ENCODE peak calls at places on chromosomes 11 and 22, in ten cellular contexts. Y, Q, W, P, M, U, S, R, A and T are unnamed samples.
A peak's percentile ranks its signal among the peaks of the same experiment; 100 is the strongest.

GRCh38 chr11:61332266-61332822 is 561 bp downstream of the DDB1 start:
- DNase-seq in P (peak; percentile 36), Q (peak; percentile 72), W (no peak), A (no peak), Y (peak; percentile 13), U (no peak), S (no peak), M (no peak), R (no peak), T (no peak)

GRCh38 chr11:102410382-102410784 is 42.2 kb downstream of the TMEM123 start:
- DNase-seq in Q (peak; percentile 42), P (peak; percentile 62), R (no peak), U (no peak), Y (no peak), W (no peak), M (no peak), S (no peak), A (peak; percentile 52), T (no peak)

GRCh38 chr11:17021550-17021949 is 7.3 kb upstream of the PLEKHA7 start:
- DNase-seq in U (no peak), S (no peak), A (no peak), R (no peak), Y (no peak), P (no peak), W (no peak), Q (no peak), M (no peak), T (no peak)

GRCh38 chr11:126339866-126340434 is 15.5 kb upstream of the ST3GAL4 start:
- DNase-seq in Q (peak; percentile 32), S (no peak), W (no peak), P (peak; percentile 62), Y (no peak), M (no peak), R (peak; percentile 75), U (peak; percentile 72), A (peak; percentile 68), T (peak; percentile 92)

GRCh38 chr11:8740156-8740555 is 57.6 kb downstream of the RPL27A start:
- DNase-seq in R (no peak), S (no peak), U (no peak), M (no peak), W (no peak), Q (no peak), Y (no peak), A (no peak), P (no peak), T (no peak)

GRCh38 chr11:28176231-28176853 is 68.2 kb downstream of the METTL15 start:
- DNase-seq in Y (no peak), Q (peak; percentile 55), A (no peak), P (no peak), R (no peak), M (no peak), S (no peak), W (peak; percentile 34), U (no peak), T (no peak)

GRCh38 chr11:82634091-82634490 is 99.6 kb downstream of the FAM181B start:
- DNase-seq in Y (no peak), M (no peak), A (no peak), S (no peak), R (no peak), U (no peak), Q (no peak), W (no peak), P (no peak), T (no peak)

GRCh38 chr11:43504316-43504950 is 145.7 kb downstream of the TTC17 start:
- DNase-seq in P (peak; percentile 13), R (no peak), A (no peak), U (no peak), M (no peak), W (peak; percentile 12), Q (peak; percentile 60), Y (peak; percentile 14), S (peak; percentile 44), T (no peak)

GRCh38 chr11:121214861-121215260 is 77.7 kb upstream of the SC5D start:
- DNase-seq in M (no peak), P (no peak), A (no peak), Q (no peak), R (no peak), W (no peak), Y (no peak), S (no peak), U (no peak), T (no peak)

GRCh38 chr11:127259118-127259517 is 258.5 kb upstream of the KIRREL3 start:
- DNase-seq in M (no peak), A (no peak), U (no peak), Q (no peak), S (no peak), R (no peak), W (no peak), P (no peak), Y (no peak), T (no peak)

GRCh38 chr22:35467788-35468187 is 67.8 kb downstream of the MCM5 start:
- DNase-seq in A (peak; percentile 19), U (peak; percentile 40), Y (no peak), P (peak; percentile 47), W (no peak), R (peak; percentile 77), S (peak; percentile 74), Q (peak; percentile 44), M (peak; percentile 76), T (peak; percentile 80)

DNA sequence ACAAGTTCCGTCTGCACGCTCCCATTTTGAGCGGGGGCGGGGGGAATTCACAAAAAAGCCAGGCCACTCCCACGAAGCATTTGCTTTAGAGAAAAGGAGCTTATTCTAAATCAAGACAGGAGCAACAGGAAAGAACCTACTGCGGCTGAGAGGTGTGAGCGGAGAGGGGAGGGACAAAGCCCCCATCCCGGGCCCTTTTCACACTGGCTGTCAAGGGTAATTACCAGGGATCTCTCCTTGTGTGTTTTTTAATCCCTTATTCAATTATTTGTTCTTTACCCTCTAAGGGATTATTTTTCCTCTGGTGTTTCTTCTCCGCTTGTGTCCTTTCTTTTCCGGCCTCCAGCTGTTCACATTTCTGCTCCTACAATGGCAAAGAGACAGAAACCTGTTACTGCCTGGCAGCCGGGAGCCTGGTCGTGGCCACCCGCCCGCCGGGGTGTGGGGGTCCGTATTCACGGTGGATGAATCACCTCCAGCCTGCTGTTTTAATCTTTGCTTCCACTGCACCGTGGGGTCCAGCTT is 61.5 kb upstream of the FADD start:
- DNase-seq in S (peak; percentile 37), R (peak; percentile 25), Q (peak; percentile 24), Y (no peak), M (no peak), W (no peak), P (no peak), U (no peak), A (no peak), T (no peak)
- H3K4me3 ChIP-seq in S (no peak overlapping the region), R (no peak overlapping the region), Q (no peak overlapping the region), Y (no peak overlapping the region), M (no peak overlapping the region), W (no peak overlapping the region), P (no peak overlapping the region), U (no peak overlapping the region), A (peak overlapping the region; percentile 36), T (no peak overlapping the region)

GRCh38 chr11:20161230-20161918 is 1.1 kb upstream of the DBX1 start:
- DNase-seq in W (no peak), A (no peak), Y (no peak), M (no peak), Q (no peak), R (no peak), S (no peak), P (no peak), U (no peak), T (no peak)
- H3K4me1 ChIP-seq in W (no peaks in the 10 kb centered on the region), A (peaks cover 4% of the 10 kb centered on the region), Y (no peaks in the 10 kb centered on the region), M (peaks cover 6% of the 10 kb centered on the region), Q (peaks cover 7% of the 10 kb centered on the region), R (peaks cover 17% of the 10 kb centered on the region), S (no peaks in the 10 kb centered on the region), P (no peaks in the 10 kb centered on the region), U (peaks cover 26% of the 10 kb centered on the region), T (no peaks in the 10 kb centered on the region)

GRCh38 chr11:20164152-20164551 is 3.9 kb upstream of the DBX1 start:
- DNase-seq in Y (no peak), Q (no peak), U (no peak), M (no peak), W (no peak), A (no peak), P (no peak), S (no peak), R (no peak), T (no peak)

GRCh38 chr11:20162340-20162739 is 2.1 kb upstream of the DBX1 start:
- DNase-seq in Y (no peak), P (no peak), Q (no peak), W (no peak), M (no peak), S (no peak), R (no peak), A (no peak), U (no peak), T (no peak)

GRCh38 chr11:20163778-20164133 is 3.5 kb upstream of the DBX1 start:
- DNase-seq in S (no peak), R (no peak), P (no peak), W (no peak), A (no peak), M (no peak), Y (no peak), Q (no peak), U (no peak), T (no peak)

GRCh38 chr11:20161923-20162322 is 1.6 kb upstream of the DBX1 start:
- DNase-seq in W (no peak), A (no peak), S (no peak), Y (no peak), R (no peak), Q (no peak), U (no peak), M (no peak), P (no peak), T (no peak)

GRCh38 chr11:20162824-20163777 is 2.8 kb upstream of the DBX1 start:
- DNase-seq in A (peak; percentile 15), Q (peak; percentile 50), W (no peak), Y (no peak), S (no peak), R (no peak), M (no peak), P (peak; percentile 18), U (no peak), T (no peak)
- H3K4me3 ChIP-seq in A (peak overlapping the region; percentile 1), Q (peak overlapping the region; percentile 41), W (no peak overlapping the region), Y (no peak overlapping the region), S (peak overlapping the region; percentile 1), R (no peak overlapping the region), M (no peak overlapping the region), P (no peak overlapping the region), U (no peak overlapping the region), T (peak overlapping the region; percentile 36)

GRCh38 chr22:39907035-39907434 is 6.2 kb downstream of the GRAP2 start:
- DNase-seq in P (no peak), S (no peak), M (no peak), R (no peak), Q (no peak), Y (no peak), A (no peak), U (no peak), W (no peak), T (no peak)

GRCh38 chr22:39907605-39908097 is 6.8 kb downstream of the GRAP2 start:
- DNase-seq in U (no peak), A (no peak), Q (no peak), M (no peak), P (no peak), S (no peak), R (no peak), W (no peak), Y (no peak), T (no peak)

GRCh38 chr22:39908121-39908520 is 7.2 kb downstream of the GRAP2 start:
- DNase-seq in W (no peak), S (no peak), P (no peak), M (no peak), R (no peak), Q (no peak), Y (no peak), A (no peak), U (no peak), T (no peak)

GRCh38 chr22:39910875-39911601 is 10.2 kb downstream of the GRAP2 start:
- DNase-seq in P (no peak), U (no peak), A (no peak), M (no peak), W (no peak), Y (no peak), R (no peak), S (no peak), Q (no peak), T (no peak)

GRCh38 chr22:39908737-39909136 is 7.9 kb downstream of the GRAP2 start:
- DNase-seq in P (peak; percentile 8), S (no peak), R (no peak), Q (peak; percentile 45), Y (no peak), W (no peak), U (no peak), M (no peak), A (peak; percentile 4), T (no peak)
- H3K4me1 ChIP-seq in P (no peaks in the 10 kb centered on the region), S (no peaks in the 10 kb centered on the region), R (no peaks in the 10 kb centered on the region), Q (no peaks in the 10 kb centered on the region), Y (peaks cover 28% of the 10 kb centered on the region), W (no peaks in the 10 kb centered on the region), U (no peaks in the 10 kb centered on the region), M (no peaks in the 10 kb centered on the region), A (no peaks in the 10 kb centered on the region), T (no peaks in the 10 kb centered on the region)